ENCODE peak calls at places on chromosome 15, in four cellular contexts. E is H9, R is H1, Y is mesenchymal stem cell. A is an unnamed sample.

GRCh38 chr15:62977952-62978811 is 64.4 kb upstream of the TPM1 start:
- DNase-seq in E (no peak), R (no peak), Y (peak; percentile 60), A (no peak)

GRCh38 chr15:23447107-23447500 is at the start of gene GOLGA6L2:
- DNase-seq in E (no peak), R (no peak), Y (no peak), A (no peak)

GRCh38 chr15:62242999-62243398 is 77.9 kb upstream of the C2CD4B start:
- DNase-seq in E (no peak), R (no peak), Y (no peak), A (no peak)

GRCh38 chr15:37101634-37102314 is 1.4 kb upstream of the MEIS2 start:
- DNase-seq in E (peak; percentile 83), R (peak; percentile 87), Y (peak; percentile 88), A (peak; percentile 48)

GRCh38 chr15:79896131-79896633 is 632 bp downstream of the MTHFS start:
- DNase-seq in E (no peak), R (no peak), Y (no peak), A (no peak)

GRCh38 chr15:94576889-94577533 is 345.6 kb downstream of the MCTP2 start:
- DNase-seq in E (peak; percentile 67), R (peak; percentile 74), Y (no peak), A (peak; percentile 12)

GRCh38 chr15:48682949-48683651 is 37.6 kb upstream of the FBN1 start:
- DNase-seq in E (no peak), R (no peak), Y (peak; percentile 78), A (no peak)

GRCh38 chr15:51390932-51391432 is 49.5 kb downstream of the GLDN start:
- DNase-seq in E (peak; percentile 67), R (peak; percentile 62), Y (no peak), A (peak; percentile 23)

GRCh38 chr15:40857601-40858351 is 13.9 kb downstream of the SPINT1 start:
- DNase-seq in E (peak; percentile 87), R (peak; percentile 99), Y (peak; percentile 71), A (peak; percentile 75)

GRCh38 chr15:78668987-78669386 is 28.0 kb upstream of the CHRNB4 start:
- DNase-seq in E (no peak), R (no peak), Y (no peak), A (no peak)

GRCh38 chr15:41607033-41607432 is 48.0 kb downstream of the TYRO3 start:
- DNase-seq in E (no peak), R (no peak), Y (peak; percentile 79), A (no peak)

GRCh38 chr15:37135225-37135624 is 34.9 kb upstream of the MEIS2 start:
- DNase-seq in E (peak; percentile 31), R (no peak), Y (peak; percentile 22), A (no peak)

GRCh38 chr15:58873267-58873666 is 60.2 kb downstream of the SLTM start:
- DNase-seq in E (no peak), R (no peak), Y (no peak), A (no peak)

GRCh38 chr15:55588070-55588817 is at the start of gene PYGO1:
- DNase-seq in E (peak; percentile 62), R (peak; percentile 72), Y (peak; percentile 77), A (peak; percentile 71)

GRCh38 chr15:80915462-80915861 is 74.2 kb downstream of the MESD start:
- DNase-seq in E (peak; percentile 77), R (peak; percentile 58), Y (no peak), A (no peak)

GRCh38 chr15:82790321-82790720 is 15.5 kb downstream of the FSD2 start:
- DNase-seq in E (no peak), R (no peak), Y (no peak), A (no peak)

GRCh38 chr15:71199384-71200351 is 84.4 kb downstream of the THSD4 start:
- DNase-seq in E (no peak), R (no peak), Y (peak; percentile 2), A (no peak)

GRCh38 chr15:42018306-42019224 is 2.3 kb downstream of the PLA2G4E start:
- DNase-seq in E (no peak), R (no peak), Y (no peak), A (no peak)

GRCh38 chr15:80990955-80991354 is 1.3 kb upstream of the MESD start:
- DNase-seq in E (no peak), R (no peak), Y (no peak), A (no peak)

GRCh38 chr15:96330064-96330449 is 443 bp upstream of the NR2F2 start:
- DNase-seq in E (peak; percentile 71), R (peak; percentile 81), Y (peak; percentile 90), A (no peak)
- H2BK15ac ChIP-seq in E (no peak overlapping the region), R (no peak overlapping the region), Y (no peak overlapping the region), A (no peak overlapping the region)

GRCh38 chr15:32222716-32223115 is 180.4 kb downstream of the GOLGA8K start:
- DNase-seq in E (no peak), R (no peak), Y (no peak), A (no peak)
- H3K4ac ChIP-seq in E (no peak overlapping the region), R (no peak overlapping the region), Y (no peak overlapping the region), A (no peak overlapping the region)

GRCh38 chr15:90000175-90000923 is 775 bp upstream of the ZNF710 start:
- DNase-seq in E (no peak), R (peak; percentile 73), Y (peak; percentile 50), A (peak; percentile 41)

GRCh38 chr15:89999676-90000174 is 1.4 kb upstream of the ZNF710 start:
- DNase-seq in E (peak; percentile 75), R (no peak), Y (peak; percentile 48), A (peak; percentile 78)

GRCh38 chr15:90001683-90002427 is 731 bp downstream of the ZNF710 start:
- DNase-seq in E (peak; percentile 76), R (peak; percentile 65), Y (peak; percentile 81), A (peak; percentile 48)

GRCh38 chr15:90002428-90002844 is 1.3 kb downstream of the ZNF710 start:
- DNase-seq in E (peak; percentile 61), R (peak; percentile 65), Y (peak; percentile 66), A (no peak)

GRCh38 chr15:90001062-90001682 is at the start of gene ZNF710:
- DNase-seq in E (peak; percentile 73), R (peak; percentile 74), Y (peak; percentile 79), A (peak; percentile 51)
- H2BK12ac ChIP-seq in E (no peak within 1 kb of the TSS), R (peak within 1 kb of the TSS; percentile 17), Y (no peak within 1 kb of the TSS), A (no peak within 1 kb of the TSS)

GRCh38 chr15:69094124-69095030 is 66.1 kb upstream of the GLCE start:
- DNase-seq in E (no peak), R (no peak), Y (peak; percentile 17), A (no peak)

GRCh38 chr15:69093614-69094013 is 66.8 kb upstream of the GLCE start:
- DNase-seq in E (no peak), R (no peak), Y (no peak), A (no peak)

GRCh38 chr15:69090197-69090948 is 70.1 kb upstream of the GLCE start:
- DNase-seq in E (peak; percentile 90), R (no peak), Y (peak; percentile 59), A (no peak)

GRCh38 chr15:69093127-69093526 is 67.3 kb upstream of the GLCE start:
- DNase-seq in E (peak; percentile 86), R (no peak), Y (no peak), A (no peak)

GRCh38 chr15:69092159-69092558 is 68.3 kb upstream of the GLCE start:
- DNase-seq in E (no peak), R (no peak), Y (peak; percentile 64), A (no peak)
- H2BK15ac ChIP-seq in E (no peak overlapping the region), R (no peak overlapping the region), Y (no peak overlapping the region), A (no peak overlapping the region)

GRCh38 chr15:77454265-77454664 is 33.6 kb downstream of the HMG20A start:
- DNase-seq in E (no peak), R (no peak), Y (no peak), A (no peak)
- H3K4ac ChIP-seq in E (no peak overlapping the region), R (no peak overlapping the region), Y (no peak overlapping the region), A (no peak overlapping the region)

A was measured in neuronal stem cell.